ENCODE peak calls at places on chromosomes 2 and 18, in five cellular contexts. One of them, this sample, is unnamed.

GRCh38 chr2:102005989-102006885 is 14.5 kb downstream of the IL1R2 start:
- DNase-seq in mammary epithelial cell: no peak
- DNase-seq in neural progenitor cell: peak; percentile 76
- DNase-seq in GM23248: peak; percentile 72
- DNase-seq in HCT116: peak; percentile 44
- DNase-seq in this sample: peak; percentile 62

GRCh38 chr18:12420831-12421421 is 13.2 kb downstream of the PRELID3A start:
- DNase-seq in neural progenitor cell: peak; percentile 90
- DNase-seq in mammary epithelial cell: no peak
- DNase-seq in GM23248: peak; percentile 29
- DNase-seq in HCT116: no peak
- DNase-seq in this sample: peak; percentile 56

GRCh38 chr2:126656311-126657145 is 570 bp downstream of the GYPC start:
- DNase-seq in HCT116: no peak
- DNase-seq in mammary epithelial cell: no peak
- DNase-seq in neural progenitor cell: peak; percentile 72
- DNase-seq in GM23248: peak; percentile 70
- DNase-seq in this sample: peak; percentile 32

GRCh38 chr2:216023055-216023648 is 9.8 kb upstream of the MREG start:
- DNase-seq in HCT116: peak; percentile 42
- DNase-seq in neural progenitor cell: peak; percentile 55
- DNase-seq in GM23248: peak; percentile 68
- DNase-seq in mammary epithelial cell: peak; percentile 40
- DNase-seq in this sample: peak; percentile 67

GRCh38 chr2:76821731-76822130 is 700.4 kb downstream of the LRRTM4 start:
- DNase-seq in neural progenitor cell: no peak
- DNase-seq in GM23248: no peak
- DNase-seq in HCT116: no peak
- DNase-seq in mammary epithelial cell: no peak
- DNase-seq in this sample: no peak

GRCh38 chr2:207692206-207693065 is 19.0 kb upstream of the CCNYL1 start:
- DNase-seq in mammary epithelial cell: no peak
- DNase-seq in neural progenitor cell: peak; percentile 72
- DNase-seq in GM23248: peak; percentile 47
- DNase-seq in HCT116: peak; percentile 46
- DNase-seq in this sample: peak; percentile 64

GRCh38 chr2:43343573-43344304 is 117.3 kb upstream of the ZFP36L2 start:
- DNase-seq in HCT116: no peak
- DNase-seq in neural progenitor cell: no peak
- DNase-seq in GM23248: peak; percentile 88
- DNase-seq in mammary epithelial cell: peak; percentile 48
- DNase-seq in this sample: no peak

GRCh38 chr2:225761396-225761795 is 361.9 kb downstream of the NYAP2 start:
- DNase-seq in HCT116: no peak
- DNase-seq in neural progenitor cell: no peak
- DNase-seq in mammary epithelial cell: no peak
- DNase-seq in GM23248: no peak
- DNase-seq in this sample: no peak

GRCh38 chr2:16059393-16060016 is 119.2 kb downstream of the MYCN start:
- DNase-seq in GM23248: no peak
- DNase-seq in neural progenitor cell: no peak
- DNase-seq in HCT116: no peak
- DNase-seq in mammary epithelial cell: no peak
- DNase-seq in this sample: no peak

GRCh38 chr18:43277164-43277600 is at the start of gene SYT4:
- DNase-seq in GM23248: peak; percentile 63
- DNase-seq in mammary epithelial cell: peak; percentile 42
- DNase-seq in HCT116: no peak
- DNase-seq in neural progenitor cell: peak; percentile 88
- DNase-seq in this sample: peak; percentile 72

GRCh38 chr2:80499095-80499494 is 194.5 kb upstream of the LRRTM1 start:
- DNase-seq in GM23248: peak; percentile 64
- DNase-seq in HCT116: peak; percentile 6
- DNase-seq in neural progenitor cell: peak; percentile 42
- DNase-seq in mammary epithelial cell: peak; percentile 2
- DNase-seq in this sample: peak; percentile 32

GRCh38 chr2:218857371-218858137 is 2.1 kb upstream of the WNT6 start:
- DNase-seq in HCT116: no peak
- DNase-seq in mammary epithelial cell: no peak
- DNase-seq in GM23248: no peak
- DNase-seq in neural progenitor cell: no peak
- DNase-seq in this sample: peak; percentile 61

GRCh38 chr2:143392358-143392757 is 263.1 kb downstream of the ARHGAP15 start:
- DNase-seq in neural progenitor cell: no peak
- DNase-seq in mammary epithelial cell: no peak
- DNase-seq in GM23248: no peak
- DNase-seq in HCT116: no peak
- DNase-seq in this sample: no peak

GRCh38 chr2:206936006-206936405 is 3.3 kb upstream of the CPO start:
- DNase-seq in GM23248: no peak
- DNase-seq in HCT116: no peak
- DNase-seq in neural progenitor cell: no peak
- DNase-seq in mammary epithelial cell: no peak
- DNase-seq in this sample: no peak

GRCh38 chr2:179860255-179861026 is 971 bp downstream of the ZNF385B start:
- DNase-seq in mammary epithelial cell: no peak
- DNase-seq in HCT116: no peak
- DNase-seq in neural progenitor cell: peak; percentile 30
- DNase-seq in GM23248: peak; percentile 23
- DNase-seq in this sample: no peak

GRCh38 chr18:32439802-32440201 is 30.9 kb downstream of the GAREM1 start:
- DNase-seq in mammary epithelial cell: no peak
- DNase-seq in GM23248: no peak
- DNase-seq in neural progenitor cell: peak; percentile 61
- DNase-seq in HCT116: peak; percentile 15
- DNase-seq in this sample: peak; percentile 43

GRCh38 chr2:67346718-67347407 is 50.3 kb upstream of the ETAA1 start:
- DNase-seq in HCT116: no peak
- DNase-seq in neural progenitor cell: no peak
- DNase-seq in GM23248: peak; percentile 60
- DNase-seq in mammary epithelial cell: peak; percentile 75
- DNase-seq in this sample: no peak

GRCh38 chr2:152098798-152099654 is at the start of gene CACNB4:
- DNase-seq in HCT116: no peak
- DNase-seq in neural progenitor cell: peak; percentile 66
- DNase-seq in mammary epithelial cell: no peak
- DNase-seq in GM23248: peak; percentile 46
- DNase-seq in this sample: peak; percentile 25

GRCh38 chr2:159497256-159497655 is 119.1 kb downstream of the BAZ2B start:
- DNase-seq in neural progenitor cell: no peak
- DNase-seq in GM23248: peak; percentile 91
- DNase-seq in mammary epithelial cell: peak; percentile 84
- DNase-seq in HCT116: peak; percentile 82
- DNase-seq in this sample: peak; percentile 80

GRCh38 chr2:37454851-37455762 is 110.7 kb downstream of the QPCT start:
- DNase-seq in neural progenitor cell: no peak
- DNase-seq in HCT116: no peak
- DNase-seq in mammary epithelial cell: no peak
- DNase-seq in GM23248: peak; percentile 66
- DNase-seq in this sample: peak; percentile 15

GRCh38 chr2:177334940-177335543 is 57.5 kb upstream of the AGPS start:
- DNase-seq in GM23248: peak; percentile 75
- DNase-seq in mammary epithelial cell: no peak
- DNase-seq in neural progenitor cell: peak; percentile 62
- DNase-seq in HCT116: peak; percentile 33
- DNase-seq in this sample: peak; percentile 78

GRCh38 chr2:202035089-202035940 is 1.7 kb downstream of the FZD7 start:
- DNase-seq in HCT116: no peak
- DNase-seq in GM23248: peak; percentile 90
- DNase-seq in mammary epithelial cell: peak; percentile 58
- DNase-seq in neural progenitor cell: peak; percentile 85
- DNase-seq in this sample: peak; percentile 83

GRCh38 chr2:152420923-152421322 is 85.9 kb downstream of the FMNL2 start:
- DNase-seq in HCT116: no peak
- DNase-seq in GM23248: no peak
- DNase-seq in mammary epithelial cell: no peak
- DNase-seq in neural progenitor cell: no peak
- DNase-seq in this sample: no peak

GRCh38 chr18:70998490-70998889 is 709.6 kb downstream of the SOCS6 start:
- DNase-seq in neural progenitor cell: peak; percentile 47
- DNase-seq in HCT116: no peak
- DNase-seq in GM23248: no peak
- DNase-seq in mammary epithelial cell: no peak
- DNase-seq in this sample: peak; percentile 33

GRCh38 chr18:58960946-58961722 is 96.5 kb downstream of the ZNF532 start:
- DNase-seq in HCT116: no peak
- DNase-seq in mammary epithelial cell: no peak
- DNase-seq in GM23248: no peak
- DNase-seq in neural progenitor cell: no peak
- DNase-seq in this sample: no peak

GRCh38 chr2:202756598-202756997 is 115.0 kb downstream of the ICA1L start:
- DNase-seq in HCT116: no peak
- DNase-seq in mammary epithelial cell: no peak
- DNase-seq in neural progenitor cell: no peak
- DNase-seq in GM23248: no peak
- DNase-seq in this sample: no peak

GRCh38 chr2:20443276-20443920 is 3.5 kb upstream of the RHOB start:
- DNase-seq in mammary epithelial cell: no peak
- DNase-seq in neural progenitor cell: peak; percentile 63
- DNase-seq in HCT116: no peak
- DNase-seq in GM23248: peak; percentile 62
- DNase-seq in this sample: peak; percentile 64

GRCh38 chr2:40016151-40016885 is 237.3 kb upstream of the THUMPD2 start:
- DNase-seq in GM23248: peak; percentile 63
- DNase-seq in neural progenitor cell: no peak
- DNase-seq in mammary epithelial cell: no peak
- DNase-seq in HCT116: no peak
- DNase-seq in this sample: peak; percentile 10

GRCh38 chr2:14903709-14904374 is 271.3 kb downstream of the LRATD1 start:
- DNase-seq in mammary epithelial cell: peak; percentile 41
- DNase-seq in neural progenitor cell: peak; percentile 78
- DNase-seq in HCT116: peak; percentile 39
- DNase-seq in GM23248: no peak
- DNase-seq in this sample: peak; percentile 52

GRCh38 chr2:14306268-14306950 is 326.1 kb upstream of the LRATD1 start:
- DNase-seq in mammary epithelial cell: no peak
- DNase-seq in neural progenitor cell: no peak
- DNase-seq in GM23248: no peak
- DNase-seq in HCT116: no peak
- DNase-seq in this sample: no peak

GRCh38 chr2:66324924-66325583 is 109.9 kb upstream of the MEIS1 start:
- DNase-seq in neural progenitor cell: no peak
- DNase-seq in GM23248: no peak
- DNase-seq in HCT116: no peak
- DNase-seq in mammary epithelial cell: no peak
- DNase-seq in this sample: peak; percentile 46

GRCh38 chr2:233111427-233111826 is 51.3 kb downstream of the INPP5D start:
- DNase-seq in GM23248: no peak
- DNase-seq in mammary epithelial cell: no peak
- DNase-seq in neural progenitor cell: no peak
- DNase-seq in HCT116: no peak
- DNase-seq in this sample: no peak

GRCh38 chr2:240472078-240472790 is 36.8 kb downstream of the GPC1 start:
- DNase-seq in mammary epithelial cell: peak; percentile 47
- DNase-seq in GM23248: no peak
- DNase-seq in HCT116: no peak
- DNase-seq in neural progenitor cell: no peak
- DNase-seq in this sample: no peak

GRCh38 chr2:111157798-111158197 is 37.1 kb downstream of the BCL2L11 start:
- DNase-seq in mammary epithelial cell: no peak
- DNase-seq in HCT116: no peak
- DNase-seq in neural progenitor cell: no peak
- DNase-seq in GM23248: no peak
- DNase-seq in this sample: no peak

GRCh38 chr18:33440384-33441043 is at the start of gene CCDC178:
- DNase-seq in mammary epithelial cell: no peak
- DNase-seq in neural progenitor cell: peak; percentile 82
- DNase-seq in HCT116: no peak
- DNase-seq in GM23248: peak; percentile 11
- DNase-seq in this sample: peak; percentile 52

GRCh38 chr2:46335404-46335965 is 38.3 kb downstream of the EPAS1 start:
- DNase-seq in neural progenitor cell: peak; percentile 57
- DNase-seq in mammary epithelial cell: peak; percentile 35
- DNase-seq in GM23248: peak; percentile 89
- DNase-seq in HCT116: no peak
- DNase-seq in this sample: no peak

GRCh38 chr2:46334389-46335345 is 37.5 kb downstream of the EPAS1 start:
- DNase-seq in mammary epithelial cell: peak; percentile 94
- DNase-seq in neural progenitor cell: no peak
- DNase-seq in HCT116: no peak
- DNase-seq in GM23248: peak; percentile 98
- DNase-seq in this sample: no peak

GRCh38 chr2:46336560-46336959 is 39.4 kb downstream of the EPAS1 start:
- DNase-seq in mammary epithelial cell: no peak
- DNase-seq in HCT116: no peak
- DNase-seq in neural progenitor cell: no peak
- DNase-seq in GM23248: peak; percentile 77
- DNase-seq in this sample: no peak

GRCh38 chr2:46337208-46337994 is 40.2 kb downstream of the EPAS1 start:
- DNase-seq in mammary epithelial cell: peak; percentile 24
- DNase-seq in HCT116: no peak
- DNase-seq in GM23248: no peak
- DNase-seq in neural progenitor cell: no peak
- DNase-seq in this sample: no peak

GRCh38 chr2:46335966-46336436 is 38.8 kb downstream of the EPAS1 start:
- DNase-seq in HCT116: no peak
- DNase-seq in GM23248: no peak
- DNase-seq in neural progenitor cell: no peak
- DNase-seq in mammary epithelial cell: no peak
- DNase-seq in this sample: no peak
- H3K4me1 ChIP-seq in HCT116: no peaks in the 10 kb centered on the region
- H3K4me1 ChIP-seq in GM23248: peaks cover 67% of the 10 kb centered on the region
- H3K4me1 ChIP-seq in neural progenitor cell: peaks cover 15% of the 10 kb centered on the region
- H3K4me1 ChIP-seq in mammary epithelial cell: peaks cover 71% of the 10 kb centered on the region
- H3K4me1 ChIP-seq in this sample: no peaks in the 10 kb centered on the region

GRCh38 chr2:236171213-236172201 is 3.3 kb upstream of the GBX2 start:
- DNase-seq in GM23248: no peak
- DNase-seq in mammary epithelial cell: no peak
- DNase-seq in HCT116: no peak
- DNase-seq in neural progenitor cell: peak; percentile 60
- DNase-seq in this sample: peak; percentile 33
- TF ChIP-seq EZH2 in GM23248: peak; percentile 33
- TF ChIP-seq EZH2 in mammary epithelial cell: peak; percentile 82
- TF ChIP-seq EZH2 in HCT116: no peak
- TF ChIP-seq EZH2 in neural progenitor cell: peak; percentile 38
- TF ChIP-seq EZH2 in this sample: peak; percentile 21

GRCh38 chr2:42052702-42053481 is 5.1 kb downstream of the PKDCC start:
- DNase-seq in neural progenitor cell: no peak
- DNase-seq in GM23248: no peak
- DNase-seq in HCT116: no peak
- DNase-seq in mammary epithelial cell: no peak
- DNase-seq in this sample: no peak
- H3K4me1 ChIP-seq in neural progenitor cell: peaks cover 52% of the 10 kb centered on the region
- H3K4me1 ChIP-seq in GM23248: peaks cover 21% of the 10 kb centered on the region
- H3K4me1 ChIP-seq in HCT116: no peaks in the 10 kb centered on the region
- H3K4me1 ChIP-seq in mammary epithelial cell: no peaks in the 10 kb centered on the region
- H3K4me1 ChIP-seq in this sample: peaks cover 15% of the 10 kb centered on the region

GRCh38 chr2:133110201-133110600 is 440.2 kb upstream of the LYPD1 start:
- DNase-seq in neural progenitor cell: no peak
- DNase-seq in mammary epithelial cell: no peak
- DNase-seq in GM23248: peak; percentile 4
- DNase-seq in HCT116: no peak
- DNase-seq in this sample: no peak

GRCh38 chr2:133107436-133107835 is 437.4 kb upstream of the LYPD1 start:
- DNase-seq in mammary epithelial cell: no peak
- DNase-seq in HCT116: no peak
- DNase-seq in GM23248: no peak
- DNase-seq in neural progenitor cell: no peak
- DNase-seq in this sample: no peak

GRCh38 chr2:133109772-133110171 is 439.8 kb upstream of the LYPD1 start:
- DNase-seq in HCT116: no peak
- DNase-seq in mammary epithelial cell: peak; percentile 74
- DNase-seq in GM23248: peak; percentile 64
- DNase-seq in neural progenitor cell: no peak
- DNase-seq in this sample: peak; percentile 75
- TF ChIP-seq EZH2 in HCT116: no peak
- TF ChIP-seq EZH2 in mammary epithelial cell: no peak
- TF ChIP-seq EZH2 in GM23248: no peak
- TF ChIP-seq EZH2 in neural progenitor cell: no peak
- TF ChIP-seq EZH2 in this sample: no peak

This sample was measured in A673.